ENCODE peak calls at places on chromosomes 2 and 18, in five cellular contexts. X is stromal cell of bone marrow; C is activated CD8-positive, alpha-beta memory T cell treated with anti-CD3 and anti-CD28 coated beads for 48 hours; D is HT1080; G is T-helper 1 cell. E is an unnamed sample.

GRCh38 chr2:121746071-121746578 is 9.3 kb upstream of the TSN start:
- DNase-seq in X (no peak), C (no peak), D (peak), G (no peak), E (no peak)

GRCh38 chr2:88690591-88691338 is 708 bp upstream of the RPIA start:
- DNase-seq in X (no peak), C (peak), D (no peak), G (peak), E (no peak)

GRCh38 chr2:154704991-154705390 is 6.5 kb downstream of the KCNJ3 start:
- DNase-seq in X (no peak), C (no peak), D (no peak), G (no peak), E (no peak)

GRCh38 chr18:8942021-8942908 is 160.2 kb upstream of the NDUFV2 start:
- DNase-seq in X (no peak), C (no peak), D (no peak), G (no peak), E (no peak)

GRCh38 chr2:77816618-77817017 is 294.4 kb upstream of the LRRTM4 start:
- DNase-seq in X (no peak), C (no peak), D (no peak), G (no peak), E (no peak)

GRCh38 chr18:21599585-21600525 is 649 bp downstream of the ESCO1 start:
- DNase-seq in X (no peak), C (no peak), D (no peak), G (no peak), E (no peak)

GRCh38 chr18:28034567-28034966 is 142.4 kb downstream of the CDH2 start:
- DNase-seq in X (no peak), C (no peak), D (no peak), G (no peak), E (no peak)

GRCh38 chr2:163734911-163735691 is 707 bp downstream of the FIGN start:
- DNase-seq in X (no peak), C (no peak), D (peak), G (no peak), E (no peak)

GRCh38 chr2:9778012-9778411 is 65.3 kb upstream of the TAF1B start:
- DNase-seq in X (no peak), C (no peak), D (no peak), G (no peak), E (no peak)

GRCh38 chr2:235516257-235516656 is 22.4 kb downstream of the AGAP1 start:
- DNase-seq in X (no peak), C (no peak), D (no peak), G (no peak), E (no peak)

E was measured in activated B cell treated with CpG ODN at 0.5 μM for 24 hours.